ENCODE peak calls at places on chromosomes 1 and 21, in four cellular contexts. K, N, F and X are unnamed samples.

GRCh38 chr1:57898531-57898930 is 474.7 kb upstream of the DAB1 start:
- DNase-seq in F (no peak), K (no peak), N (no peak), X (no peak)

GRCh38 chr1:978069-978834 is 3.6 kb downstream of the PERM1 start:
- DNase-seq in N (no peak), K (peak), F (no peak), X (no peak)

GRCh38 chr1:168875819-168876218 is 146.8 kb upstream of the DPT start:
- DNase-seq in N (no peak), K (no peak), F (no peak), X (no peak)

GRCh38 chr1:27336756-27337155 is 5.1 kb upstream of the SYTL1 start:
- DNase-seq in N (no peak), K (no peak), F (no peak), X (no peak)

GRCh38 chr1:10117865-10118264 is 85.1 kb downstream of the UBE4B start:
- DNase-seq in F (no peak), N (no peak), K (no peak), X (no peak)

GRCh38 chr1:153401461-153401860 is 10.6 kb upstream of the S100A8 start:
- DNase-seq in N (no peak), F (no peak), K (no peak), X (peak)

GRCh38 chr1:230901711-230902110 is 33.4 kb upstream of the C1orf198 start:
- DNase-seq in K (no peak), N (no peak), F (no peak), X (no peak)

GRCh38 chr1:64865105-64865757 is 101.1 kb downstream of the JAK1 start:
- DNase-seq in F (no peak), K (no peak), N (no peak), X (no peak)

GRCh38 chr1:87210151-87210550 is 118.5 kb upstream of the LMO4 start:
- DNase-seq in K (no peak), N (no peak), F (no peak), X (no peak)

GRCh38 chr1:228496494-228496893 is 9.3 kb downstream of the RNF187 start:
- DNase-seq in K (no peak), N (no peak), F (no peak), X (no peak)

GRCh38 chr1:241640149-241640866 is at the start of the genes CHML and OPN3:
- DNase-seq in K (peak), F (peak), N (peak), X (peak)

GRCh38 chr1:115624859-115625258 is 16.9 kb upstream of the VANGL1 start:
- DNase-seq in F (no peak), K (no peak), N (no peak), X (no peak)

GRCh38 chr1:177053648-177054047 is 110.9 kb downstream of the ASTN1 start:
- DNase-seq in K (no peak), N (no peak), F (no peak), X (no peak)

GRCh38 chr21:31557956-31558838 is 101.3 kb upstream of the SOD1 start:
- DNase-seq in F (no peak), K (no peak), N (no peak), X (peak)

GRCh38 chr1:154975409-154976205 is 1.1 kb downstream of the CKS1B start:
- DNase-seq in N (no peak), K (no peak), F (peak), X (no peak)

GRCh38 chr1:16249838-16250241 is 12.9 kb upstream of the CPLANE2 start:
- DNase-seq in N (peak), K (no peak), F (no peak), X (no peak)

GRCh38 chr1:24932284-24932683 is 2.2 kb upstream of the RUNX3 start:
- DNase-seq in N (no peak), K (peak), F (peak), X (no peak)

GRCh38 chr1:15584489-15585363 is at the start of gene AGMAT:
- DNase-seq in K (no peak), N (peak), F (peak), X (peak)

GRCh38 chr1:212610575-212610967 is 2.0 kb downstream of the ATF3 start:
- DNase-seq in K (no peak), N (no peak), F (no peak), X (no peak)

GRCh38 chr1:2494323-2494693 is 18.2 kb downstream of the PLCH2 start:
- DNase-seq in K (no peak), N (peak), F (peak), X (no peak)

GRCh38 chr1:61612600-61612999 is 112.3 kb downstream of the TM2D1 start:
- DNase-seq in K (no peak), N (no peak), F (no peak), X (no peak)

GRCh38 chr21:46268371-46268770 is 17.0 kb downstream of the MCM3AP start:
- DNase-seq in F (no peak), N (no peak), K (no peak), X (no peak)

GRCh38 chr21:26800455-26801454 is 44.5 kb downstream of the ADAMTS1 start:
- DNase-seq in K (no peak), N (no peak), F (no peak), X (no peak)

GRCh38 chr1:203143671-203144070 is 16.1 kb downstream of the ADORA1 start:
- DNase-seq in K (no peak), F (no peak), N (no peak), X (no peak)

GRCh38 chr1:9247894-9248293 is 13.3 kb downstream of the H6PD start:
- DNase-seq in K (no peak), N (no peak), F (no peak), X (no peak)

GRCh38 chr1:18452550-18452949 is 28.2 kb upstream of the KLHDC7A start:
- DNase-seq in K (peak), N (peak), F (peak), X (no peak)

GRCh38 chr1:240598201-240598600 is 13.8 kb downstream of the GREM2 start:
- DNase-seq in F (no peak), K (no peak), N (no peak), X (no peak)

GRCh38 chr1:230964896-230965295 is 13.8 kb downstream of the TTC13 start:
- DNase-seq in N (peak), K (no peak), F (no peak), X (no peak)

GRCh38 chr1:51423098-51423821 is 92.9 kb upstream of the TTC39A start:
- DNase-seq in N (no peak), K (no peak), F (no peak), X (no peak)

GRCh38 chr1:213374369-213374768 is 323.3 kb downstream of the RPS6KC1 start:
- DNase-seq in F (peak), N (peak), K (peak), X (peak)

GRCh38 chr1:173149887-173150286 is 57.2 kb downstream of the TNFSF4 start:
- DNase-seq in N (no peak), K (no peak), F (peak), X (no peak)

GRCh38 chr1:173150795-173151194 is 56.3 kb downstream of the TNFSF4 start:
- DNase-seq in F (no peak), K (no peak), N (no peak), X (no peak)

GRCh38 chr1:173148971-173149370 is 58.2 kb downstream of the TNFSF4 start:
- DNase-seq in N (no peak), F (no peak), K (no peak), X (no peak)

GRCh38 chr1:173152585-173152984 is 54.5 kb downstream of the TNFSF4 start:
- DNase-seq in F (no peak), K (no peak), N (no peak), X (no peak)

GRCh38 chr1:173148538-173148937 is 58.6 kb downstream of the TNFSF4 start:
- DNase-seq in F (no peak), N (no peak), K (no peak), X (no peak)
- TF ChIP-seq PHF8 in F (no peak), N (no peak), K (no peak), X (no peak)

GRCh38 chr1:189706594-189706993 is 771.1 kb downstream of the BRINP3 start:
- DNase-seq in K (no peak), N (no peak), F (no peak), X (no peak)

DNA sequence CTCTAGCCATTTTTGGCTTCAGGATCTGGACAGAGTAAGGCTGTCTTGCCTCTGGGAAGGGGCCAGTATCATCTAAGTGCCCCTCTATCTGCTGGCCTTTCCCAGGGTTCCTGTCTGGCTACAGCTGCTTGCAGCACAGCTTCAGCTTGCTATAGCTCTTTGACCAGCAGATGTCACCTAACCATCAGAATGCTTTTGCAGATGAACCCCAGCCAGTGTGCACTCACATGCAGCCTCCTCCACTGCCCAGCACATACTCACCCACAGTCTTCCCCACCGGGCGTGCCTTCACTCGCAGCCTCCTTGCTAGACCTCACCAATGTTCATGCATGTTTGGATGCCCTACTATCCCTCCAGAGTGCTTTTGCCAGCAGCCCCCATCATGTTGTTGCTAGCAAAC is 769.0 kb downstream of the BRINP3 start:
- DNase-seq in N (no peak), F (peak), K (no peak), X (no peak)
- TF ChIP-seq USF2 in N (no peak), F (no peak), K (no peak), X (no peak)

GRCh38 chr1:226097866-226098625 is 35.5 kb downstream of the H3-3A start:
- DNase-seq in K (no peak), N (no peak), F (no peak), X (no peak)

GRCh38 chr1:226094451-226094850 is 31.9 kb downstream of the H3-3A start:
- DNase-seq in K (no peak), F (no peak), N (no peak), X (no peak)

GRCh38 chr1:226100436-226101347 is 38.2 kb downstream of the H3-3A start:
- DNase-seq in K (no peak), N (no peak), F (peak), X (no peak)

GRCh38 chr1:226095286-226095685 is 32.8 kb downstream of the H3-3A start:
- DNase-seq in K (no peak), N (no peak), F (no peak), X (no peak)

DNA sequence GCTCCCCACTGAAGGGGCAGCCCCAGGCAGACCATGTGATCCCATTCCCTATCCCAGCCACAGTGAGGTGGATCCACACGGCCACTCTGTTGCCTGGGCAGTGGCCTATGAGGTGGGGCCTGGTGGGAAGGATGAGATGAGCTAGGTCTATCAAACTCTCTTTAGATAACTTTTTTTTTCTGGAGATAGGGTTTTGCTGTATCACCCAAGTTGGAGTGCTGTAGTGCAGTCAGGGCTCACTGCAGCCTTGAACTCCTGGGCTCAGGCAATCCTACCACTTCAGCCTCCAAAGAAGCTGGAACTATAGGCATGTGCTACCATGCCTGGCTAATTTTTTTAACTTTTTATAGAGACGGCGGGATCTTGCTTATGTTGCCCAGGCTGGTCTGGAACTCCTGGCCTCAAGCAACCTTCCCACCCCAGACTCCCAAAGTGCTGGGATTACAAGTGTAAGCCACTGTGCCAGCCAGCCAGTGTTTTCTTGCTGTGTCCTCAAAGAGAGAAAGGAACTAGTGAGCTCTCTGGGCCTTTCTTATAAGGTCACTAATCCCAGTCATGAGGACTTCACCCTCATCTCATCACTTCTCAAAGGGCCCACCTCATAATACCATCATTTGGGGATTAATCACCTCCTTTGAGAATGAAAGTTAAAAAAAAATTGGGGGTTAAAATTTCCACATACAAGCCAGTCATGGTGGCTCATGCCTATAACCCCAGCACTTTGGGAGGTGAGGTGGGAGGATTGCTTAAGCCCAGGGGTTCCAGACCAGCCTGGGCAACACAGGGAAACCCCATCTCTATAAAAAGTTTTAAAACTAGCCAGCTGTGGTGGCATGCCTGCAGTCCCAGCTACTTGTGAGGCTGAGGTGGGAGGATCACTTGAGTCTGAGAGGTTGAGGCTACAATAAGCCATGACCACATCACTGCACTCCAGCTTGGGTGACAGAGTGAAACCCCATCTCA is 36.6 kb downstream of the H3-3A start:
- DNase-seq in K (no peak), F (no peak), N (no peak), X (no peak)
- TF ChIP-seq PHF8 in K (no peak), F (no peak), N (no peak), X (no peak)

GRCh38 chr1:162476620-162477019 is 21.0 kb upstream of the UHMK1 start:
- DNase-seq in N (no peak), K (no peak), F (no peak), X (no peak)

GRCh38 chr1:162470216-162470615 is 27.4 kb upstream of the UHMK1 start:
- DNase-seq in F (no peak), N (no peak), K (no peak), X (no peak)

GRCh38 chr1:162475539-162476185 is 22.0 kb upstream of the UHMK1 start:
- DNase-seq in K (no peak), F (no peak), N (no peak), X (peak)

GRCh38 chr1:162471290-162471853 is 26.2 kb upstream of the UHMK1 start:
- DNase-seq in N (no peak), K (no peak), F (no peak), X (no peak)

GRCh38 chr1:162475089-162475488 is 22.5 kb upstream of the UHMK1 start:
- DNase-seq in K (no peak), F (no peak), N (no peak), X (no peak)
- TF ChIP-seq USF2 in K (no peak), F (no peak), N (no peak), X (no peak)